ENCODE peak calls at places on chromosomes 7 and 10, in nine cellular contexts. Z is heart left ventricle, K is lower leg skin, L is A549, V is breast epithelium, H is ovary, X is uterus, U is stomach, Q is esophagus muscularis mucosa. G is an unnamed sample.

GRCh38 chr10:90424730-90425129 is 433.1 kb downstream of the HTR7 start:
- DNase-seq in H (no peak), X (no peak), Z (no peak), U (no peak), V (no peak), K (no peak), L (no peak), Q (no peak), G (no peak)

GRCh38 chr7:91320679-91321078 is 56.4 kb downstream of the FZD1 start:
- DNase-seq in L (no peak), Z (no peak), K (no peak), Q (no peak), V (no peak), H (no peak), U (no peak), X (no peak), G (no peak)

GRCh38 chr10:27742926-27743735 is 2.5 kb downstream of the MKX start:
- DNase-seq in L (peak), X (peak), U (peak), Q (no peak), Z (peak), V (no peak), H (peak), K (no peak), G (peak)

GRCh38 chr10:45418859-45419672 is 45.0 kb downstream of the ALOX5 start:
- DNase-seq in K (peak), Z (peak), U (peak), Q (no peak), V (peak), X (peak), H (peak), L (no peak), G (no peak)

GRCh38 chr7:75729851-75730274 is 8.9 kb downstream of the HIP1 start:
- DNase-seq in Z (no peak), V (no peak), H (no peak), K (no peak), L (peak), Q (no peak), X (no peak), U (no peak), G (no peak)

GRCh38 chr10:77788496-77789010 is 138.0 kb downstream of the DLG5 start:
- DNase-seq in L (no peak), Q (no peak), Z (no peak), X (no peak), U (no peak), K (no peak), V (no peak), H (no peak), G (no peak)

GRCh38 chr7:127943541-127944521 is 87.4 kb downstream of the LRRC4 start:
- DNase-seq in U (no peak), L (no peak), Z (peak), V (no peak), X (no peak), H (peak), Q (no peak), K (no peak), G (no peak)

GRCh38 chr7:84701524-84702306 is 485.1 kb downstream of the SEMA3D start:
- DNase-seq in U (peak), Z (no peak), L (peak), Q (no peak), H (no peak), X (no peak), K (no peak), V (no peak), G (peak)

DNA sequence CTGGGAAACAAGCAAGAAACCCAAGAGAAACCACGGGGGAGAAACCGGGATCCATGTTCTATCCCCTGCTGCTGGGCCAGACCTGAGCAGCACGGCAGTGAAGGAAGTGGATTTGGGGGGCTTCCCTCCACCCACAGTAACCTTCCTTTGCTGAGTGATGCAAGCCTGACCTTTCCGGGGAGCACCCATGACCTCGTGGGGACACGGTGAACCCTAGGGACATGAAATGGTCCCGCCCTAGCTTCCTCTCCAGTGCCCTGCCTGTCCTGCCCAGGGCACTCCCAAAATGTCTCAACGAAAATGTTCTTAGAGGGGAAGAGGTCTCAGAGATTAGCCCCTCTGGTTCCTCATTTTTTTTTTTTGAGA is 164.4 kb downstream of the PTPRN2 start:
- DNase-seq in X (no peak), Q (no peak), H (no peak), V (no peak), K (no peak), Z (no peak), L (no peak), U (no peak), G (no peak)
- TF ChIP-seq POLR2A in X (no peak), Q (no peak), H (no peak), V (no peak), K (no peak), Z (no peak), L (no peak), U (no peak), G (no peak)

GRCh38 chr7:100374601-100375000 is 1.3 kb downstream of the PILRA start:
- DNase-seq in X (no peak), H (no peak), K (no peak), Q (no peak), U (no peak), V (no peak), L (no peak), Z (no peak), G (no peak)

GRCh38 chr7:100372256-100372655 is 1.0 kb upstream of the PILRA start:
- DNase-seq in X (no peak), L (no peak), K (no peak), U (no peak), Z (no peak), H (no peak), Q (no peak), V (no peak), G (no peak)

GRCh38 chr7:100372694-100373093 is 593 bp upstream of the PILRA start:
- DNase-seq in Z (no peak), K (no peak), Q (no peak), U (no peak), X (no peak), H (no peak), V (no peak), L (no peak), G (no peak)

GRCh38 chr7:100371561-100372171 is 1.6 kb upstream of the PILRA start:
- DNase-seq in V (no peak), Z (no peak), U (no peak), K (no peak), H (no peak), X (no peak), Q (no peak), L (no peak), G (no peak)

GRCh38 chr7:100373261-100373831 is at the start of gene PILRA:
- DNase-seq in Z (no peak), L (no peak), U (no peak), K (no peak), Q (no peak), X (no peak), H (no peak), V (no peak), G (no peak)
- TF ChIP-seq POLR2A in Z (no peak), L (no peak), U (no peak), K (no peak), Q (no peak), X (no peak), H (no peak), V (no peak), G (no peak)

GRCh38 chr7:156640949-156641485 is 443 bp downstream of the RNF32 start:
- DNase-seq in Q (no peak), X (peak), V (no peak), K (no peak), H (peak), Z (no peak), L (peak), U (peak), G (no peak)
- TF ChIP-seq POLR2A in Q (no peak), X (no peak), V (no peak), K (no peak), H (no peak), Z (no peak), L (no peak), U (no peak), G (no peak)

GRCh38 chr10:68561804-68562649 is 1.9 kb downstream of the TET1 start:
- DNase-seq in K (no peak), X (peak), Z (no peak), V (no peak), U (no peak), Q (no peak), L (no peak), H (peak), G (peak)

GRCh38 chr10:68559872-68560200 is 301 bp upstream of the TET1 start:
- DNase-seq in X (no peak), Z (no peak), L (no peak), V (no peak), Q (no peak), K (peak), U (no peak), H (no peak), G (peak)

GRCh38 chr10:68559251-68559650 is 886 bp upstream of the TET1 start:
- DNase-seq in Z (no peak), K (no peak), U (no peak), V (no peak), H (no peak), Q (no peak), L (no peak), X (no peak), G (no peak)

GRCh38 chr10:68560916-68561691 is 967 bp downstream of the TET1 start:
- DNase-seq in U (no peak), Q (no peak), K (no peak), L (no peak), V (no peak), H (peak), X (peak), Z (peak), G (peak)

DNA sequence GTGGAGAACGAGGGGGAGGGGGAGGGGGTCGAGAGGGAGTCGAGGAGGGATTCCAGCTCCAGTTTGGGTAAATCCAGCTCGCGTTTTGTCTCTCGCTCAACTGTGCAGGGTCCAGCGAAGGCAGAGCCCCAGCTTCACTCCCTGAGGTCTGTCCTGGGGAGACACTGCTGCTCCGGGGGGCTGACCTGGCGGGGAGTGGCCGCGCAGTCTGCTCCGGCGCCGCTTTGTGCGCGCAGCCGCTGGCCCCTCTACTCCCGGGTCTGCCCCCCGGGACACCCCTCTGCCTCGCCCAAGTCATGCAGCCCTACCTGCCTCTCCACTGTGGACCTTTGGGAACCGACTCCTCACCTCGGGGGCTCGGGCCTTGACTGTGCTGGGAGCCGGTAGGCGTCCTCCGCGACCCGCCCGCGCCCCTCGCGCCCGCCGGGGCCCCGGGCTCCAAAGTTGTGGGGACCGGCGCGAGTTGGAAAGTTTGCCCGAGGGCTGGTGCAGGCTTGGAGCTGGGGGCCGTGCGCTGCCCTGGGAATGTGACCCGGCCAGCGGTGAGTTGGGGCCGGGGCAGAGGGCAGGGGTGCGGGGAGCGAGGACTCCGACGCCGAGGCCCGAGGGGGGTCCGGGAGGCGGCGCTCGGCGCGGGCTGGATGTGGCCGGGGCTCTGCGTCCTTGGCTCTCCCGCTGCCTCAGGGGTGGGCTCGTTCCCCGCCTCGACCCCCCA is at the start of gene TET1:
- DNase-seq in X (peak), L (peak), K (peak), U (peak), V (no peak), Q (no peak), H (peak), Z (peak), G (peak)
- TF ChIP-seq POLR2A in X (no peak), L (peak), K (no peak), U (no peak), V (no peak), Q (no peak), H (peak), Z (no peak), G (peak)

DNA sequence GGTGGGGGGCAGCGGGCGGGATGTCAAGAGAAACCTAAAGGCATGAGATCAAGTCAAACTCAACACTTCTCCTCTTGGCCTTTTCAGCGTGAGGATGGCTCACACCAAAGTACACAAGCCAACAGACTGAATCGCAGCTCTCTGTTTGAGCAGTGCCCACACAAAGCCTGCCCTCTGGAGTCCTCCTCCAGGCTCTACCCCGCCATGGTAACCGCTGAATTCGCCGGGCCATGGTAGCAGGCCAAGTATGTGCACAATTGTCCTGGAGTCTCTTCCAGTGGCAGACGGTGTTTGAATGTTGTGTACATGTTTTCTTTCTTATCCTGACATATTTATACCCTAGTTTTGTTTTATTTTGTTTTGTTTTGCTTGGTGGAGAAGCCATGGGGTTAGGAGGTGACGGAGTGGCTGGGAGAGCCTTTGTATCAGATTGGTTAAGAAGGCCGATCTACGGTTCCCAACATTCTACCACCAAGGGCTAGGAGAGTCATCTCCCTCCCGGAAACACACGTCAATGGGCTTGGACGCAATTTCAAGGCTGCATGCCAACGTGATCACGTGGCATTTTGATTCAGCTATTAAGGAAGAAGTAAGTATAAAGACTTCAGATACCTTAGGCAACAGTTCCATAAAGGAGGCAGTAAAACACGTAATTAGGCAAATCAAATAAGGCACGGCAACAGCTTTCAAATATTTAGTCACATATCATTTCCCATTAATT is 12.1 kb upstream of the SHH start:
- DNase-seq in K (no peak), Z (no peak), U (peak), L (no peak), H (no peak), Q (no peak), V (no peak), X (no peak), G (no peak)
- TF ChIP-seq POLR2A in K (no peak), Z (no peak), U (no peak), L (no peak), H (no peak), Q (no peak), V (no peak), X (no peak), G (no peak)

G was measured in H54.